ENCODE peak calls at places on chromosomes 2 and 18, in four cellular contexts. V is lower leg skin, P is NCI-H1694, R is skeletal muscle cell. T is an unnamed sample.

GRCh38 chr2:215930505-215931233 is 82.7 kb downstream of the MREG start:
- DNase-seq in V (no peak), R (no peak), P (no peak), T (no peak)

GRCh38 chr2:235506291-235506996 is 12.6 kb downstream of the AGAP1 start:
- DNase-seq in V (no peak), P (no peak), R (no peak), T (peak)

GRCh38 chr18:58670561-58671121 is 624 bp upstream of the MALT1 start:
- DNase-seq in V (no peak), R (no peak), P (no peak), T (no peak)

GRCh38 chr2:188890755-188891154 is 83.4 kb upstream of the COL3A1 start:
- DNase-seq in P (no peak), R (no peak), V (no peak), T (no peak)

GRCh38 chr2:39902103-39902502 is 123.0 kb upstream of the THUMPD2 start:
- DNase-seq in R (peak), P (no peak), V (no peak), T (no peak)

GRCh38 chr2:113098061-113098460 is 29.3 kb upstream of the IL1RN start:
- DNase-seq in R (no peak), P (no peak), V (no peak), T (no peak)

GRCh38 chr2:73385486-73386341 is at the start of gene ALMS1:
- DNase-seq in R (peak), V (peak), P (peak), T (peak)

GRCh38 chr2:76633522-76633921 is 888.7 kb downstream of the LRRTM4 start:
- DNase-seq in P (no peak), V (no peak), R (no peak), T (no peak)

GRCh38 chr2:165469417-165469816 is at the start of gene CSRNP3:
- DNase-seq in R (peak), P (peak), V (no peak), T (peak)

GRCh38 chr2:111701266-111701665 is 182.7 kb downstream of the ANAPC1 start:
- DNase-seq in R (no peak), V (peak), P (no peak), T (no peak)

GRCh38 chr18:65567372-65567771 is 183.4 kb upstream of the CDH7 start:
- DNase-seq in R (no peak), P (no peak), V (no peak), T (no peak)

GRCh38 chr18:70693196-70693595 is 404.4 kb downstream of the SOCS6 start:
- DNase-seq in P (no peak), V (no peak), R (no peak), T (no peak)

GRCh38 chr2:160347269-160347863 is 146.2 kb downstream of the RBMS1 start:
- DNase-seq in P (no peak), V (no peak), R (no peak), T (no peak)

GRCh38 chr2:10404324-10405143 is 43.6 kb downstream of the ODC1 start:
- DNase-seq in R (no peak), P (peak), V (no peak), T (peak)

GRCh38 chr2:230205034-230205433 is 14.8 kb downstream of the SP110 start:
- DNase-seq in R (no peak), V (no peak), P (no peak), T (no peak)

GRCh38 chr2:17065536-17065935 is 399.9 kb upstream of the CYRIA start:
- DNase-seq in P (no peak), V (no peak), R (no peak), T (no peak)

GRCh38 chr2:205405194-205405593 is 277.1 kb upstream of the NRP2 start:
- DNase-seq in V (no peak), P (no peak), R (no peak), T (no peak)

GRCh38 chr2:127174176-127174575 is 45.9 kb downstream of the CYP27C1 start:
- DNase-seq in P (no peak), R (no peak), V (peak), T (no peak)

GRCh38 chr2:222797308-222797707 is 63.5 kb upstream of the ACSL3 start:
- DNase-seq in R (no peak), P (no peak), V (no peak), T (no peak)

GRCh38 chr2:160489096-160489495 is 4.5 kb downstream of the RBMS1 start:
- DNase-seq in P (no peak), R (no peak), V (no peak), T (no peak)

GRCh38 chr2:134089454-134089853 is 164.4 kb upstream of the MGAT5 start:
- DNase-seq in P (no peak), V (no peak), R (no peak), T (no peak)

GRCh38 chr2:218807626-218808025 is 24.0 kb downstream of the PRKAG3 start:
- DNase-seq in R (no peak), P (no peak), V (no peak), T (no peak)

GRCh38 chr2:222733846-222734689 is 62.6 kb downstream of the MOGAT1 start:
- DNase-seq in V (no peak), P (no peak), R (no peak), T (peak)

GRCh38 chr2:240913810-240914644 is 7.9 kb downstream of the CROCC2 start:
- DNase-seq in V (peak), P (peak), R (no peak), T (peak)

GRCh38 chr2:233125455-233126065 is 65.4 kb downstream of the INPP5D start:
- DNase-seq in V (no peak), P (no peak), R (no peak), T (no peak)

GRCh38 chr18:77851798-77852197 is 602.1 kb downstream of the GALR1 start:
- DNase-seq in R (no peak), V (no peak), P (peak), T (no peak)

GRCh38 chr2:73089270-73090030 is 17.9 kb upstream of the SFXN5 start:
- DNase-seq in V (no peak), P (no peak), R (peak), T (no peak)